ENCODE peak calls at places on chromosomes 6 and 20, in seven cellular contexts. S is CD4-positive, alpha-beta T cell; C is heart right ventricle; A is T-helper 17 cell; P is activated T-helper 9 cell treated with anti-CD3 and anti-CD28 coated beads, Interleukin-2, amount 50 U/mL, for 16 hours; Z is epithelial cell of esophagus; H is COR-L47. I is an unnamed sample.

GRCh38 chr20:62246872-62247652 is 8.7 kb downstream of the OSBPL2 start:
- DNase-seq in S (no peak), C (peak), A (no peak), P (no peak), Z (no peak), H (no peak), I (no peak)

GRCh38 chr20:50274570-50275430 is 84.2 kb downstream of the CEBPB start:
- DNase-seq in S (no peak), C (peak), A (no peak), P (no peak), Z (no peak), H (no peak), I (peak)

GRCh38 chr6:10495014-10495413 is 26.1 kb upstream of the GCNT2 start:
- DNase-seq in S (no peak), C (no peak), A (no peak), P (no peak), Z (no peak), H (no peak), I (no peak)

GRCh38 chr6:81766482-81767069 is 14.1 kb upstream of the TENT5A start:
- DNase-seq in S (no peak), C (no peak), A (no peak), P (no peak), Z (peak), H (no peak), I (no peak)

GRCh38 chr20:62301111-62301668 is 1.6 kb upstream of the ADRM1 start:
- DNase-seq in S (no peak), C (no peak), A (no peak), P (no peak), Z (no peak), H (no peak), I (no peak)

GRCh38 chr20:58891686-58892125 is 39.2 kb downstream of the GNAS start:
- DNase-seq in S (peak), C (peak), A (no peak), P (peak), Z (peak), H (no peak), I (peak)

GRCh38 chr20:38297916-38298674 is 5.9 kb upstream of the BPI start:
- DNase-seq in S (no peak), C (no peak), A (no peak), P (no peak), Z (no peak), H (no peak), I (no peak)

GRCh38 chr6:11538049-11538798 is 675 bp downstream of the TMEM170B start:
- DNase-seq in S (peak), C (peak), A (peak), P (peak), Z (no peak), H (peak), I (peak)

GRCh38 chr20:62815066-62815991 is 1.5 kb upstream of the COL9A3 start:
- DNase-seq in S (no peak), C (no peak), A (no peak), P (no peak), Z (peak), H (no peak), I (no peak)

GRCh38 chr6:125759184-125759902 is 9.9 kb downstream of the HEY2 start:
- DNase-seq in S (no peak), C (peak), A (no peak), P (no peak), Z (no peak), H (no peak), I (peak)

GRCh38 chr20:16821211-16822089 is 73.3 kb downstream of the OTOR start:
- DNase-seq in S (no peak), C (no peak), A (no peak), P (no peak), Z (peak), H (peak), I (no peak)